ENCODE peak calls at places on chromosomes 11 and 22, in nine cellular contexts. T is left ventricle myocardium superior; H is gastroesophageal sphincter; K is naive thymus-derived CD8-positive, alpha-beta T cell; N is Right ventricle myocardium superior; Y is activated T-cell treated with anti-CD3 and anti-CD28 coated beads, Interleukin-2, amount 50 U/mL, for 4 hours; D is activated CD4-positive, CD25-positive, alpha-beta regulatory T cell treated with anti-CD3 and anti-CD28 coated beads, Interleukin-2, amount 50 U/mL, for 24 hours; L is body of pancreas; Q is A549. S is an unnamed sample.

GRCh38 chr11:3004481-3004880 is 12.4 kb upstream of the NAP1L4 start:
- ATAC-seq in T (no peak), H (no peak), K (no peak), N (no peak), Y (no peak), D (no peak), L (no peak), Q (no peak), S (no peak)

GRCh38 chr22:33789690-33790253 is 130.5 kb downstream of the LARGE1 start:
- ATAC-seq in T (no peak), H (no peak), K (no peak), N (no peak), Y (peak; percentile 55), D (peak; percentile 48), L (no peak), Q (no peak), S (peak; percentile 84)

GRCh38 chr11:60281482-60281881 is 1.0 kb downstream of the MS4A4A start:
- ATAC-seq in T (peak; percentile 33), H (no peak), K (no peak), N (peak; percentile 54), Y (no peak), D (no peak), L (no peak), Q (no peak), S (no peak)

GRCh38 chr22:26658161-26658560 is 773 bp downstream of the MIAT start:
- ATAC-seq in T (no peak), H (no peak), K (peak; percentile 22), N (no peak), Y (peak; percentile 23), D (peak; percentile 15), L (no peak), Q (peak; percentile 14), S (peak; percentile 37)

GRCh38 chr11:5983443-5983842 is 3.3 kb downstream of the OR52L1 start:
- ATAC-seq in T (no peak), H (no peak), K (no peak), N (no peak), Y (no peak), D (no peak), L (no peak), Q (peak; percentile 30), S (no peak)

GRCh38 chr11:6695377-6695776 is 12.2 kb upstream of the MRPL17 start:
- ATAC-seq in T (peak; percentile 88), H (peak; percentile 84), K (no peak), N (peak; percentile 84), Y (peak; percentile 35), D (peak; percentile 64), L (peak; percentile 56), Q (no peak), S (peak; percentile 63)

GRCh38 chr22:39973656-39974055 is 13.5 kb downstream of the TMA7B start:
- ATAC-seq in T (peak; percentile 46), H (no peak), K (no peak), N (peak; percentile 50), Y (no peak), D (no peak), L (no peak), Q (no peak), S (no peak)

GRCh38 chr22:49350441-49351121 is 477.1 kb downstream of the BRD1 start:
- ATAC-seq in T (no peak), H (no peak), K (no peak), N (no peak), Y (no peak), D (no peak), L (no peak), Q (no peak), S (no peak)

GRCh38 chr11:110984147-110984546 is 261.4 kb upstream of the POU2AF2 start:
- ATAC-seq in T (no peak), H (no peak), K (no peak), N (no peak), Y (no peak), D (no peak), L (no peak), Q (no peak), S (no peak)

GRCh38 chr22:49561338-49561737 is 266.3 kb downstream of the BRD1 start:
- ATAC-seq in T (no peak), H (no peak), K (no peak), N (no peak), Y (no peak), D (no peak), L (no peak), Q (no peak), S (no peak)

GRCh38 chr22:43345761-43346261 is 2.6 kb upstream of the SCUBE1 start:
- ATAC-seq in T (peak; percentile 17), H (no peak), K (no peak), N (no peak), Y (peak; percentile 35), D (peak; percentile 79), L (no peak), Q (no peak), S (peak; percentile 77)

GRCh38 chr22:29342577-29343312 is 27.2 kb upstream of the RASL10A start:
- ATAC-seq in T (peak; percentile 4), H (no peak), K (no peak), N (peak; percentile 2), Y (no peak), D (no peak), L (peak; percentile 74), Q (no peak), S (no peak)

S was measured in activated T-helper 17 cell treated with anti-CD3 and anti-CD28 coated beads, Interleukin-2, amount 50 U/mL, for 72 hours.